ENCODE peak calls at places on chromosomes 13 and 19, in six cellular contexts. K is endothelial cell of umbilical vein, B is A549, E is stomach, R is right lobe of liver, Z is tibial artery. N is an unnamed sample.

GRCh38 chr19:50419022-50419579 is 363 bp downstream of the SPIB start:
- DNase-seq in K (no peak), Z (no peak), R (no peak), E (no peak), B (no peak), N (no peak)

GRCh38 chr19:11067356-11068113 is 21.7 kb upstream of the LDLR start:
- DNase-seq in B (no peak), E (no peak), R (no peak), Z (no peak), K (no peak), N (no peak)

GRCh38 chr13:55571237-55571867 is 1569.4 kb upstream of the PRR20A start:
- DNase-seq in B (no peak), K (no peak), Z (no peak), R (no peak), E (no peak), N (no peak)

GRCh38 chr13:41811588-41812021 is 149.3 kb downstream of the VWA8 start:
- DNase-seq in B (no peak), R (no peak), E (no peak), Z (no peak), K (no peak), N (no peak)

GRCh38 chr13:73370066-73370465 is 311.3 kb downstream of the KLF5 start:
- DNase-seq in R (no peak), Z (no peak), K (no peak), E (no peak), B (no peak), N (no peak)

GRCh38 chr19:7550987-7551761 is 15.7 kb downstream of the PNPLA6 start:
- DNase-seq in K (peak; percentile 35), R (peak; percentile 77), B (peak; percentile 62), E (peak; percentile 85), Z (peak; percentile 41), N (peak; percentile 88)

GRCh38 chr13:66508153-66508909 is 721.8 kb downstream of the PCDH9 start:
- DNase-seq in E (no peak), K (no peak), Z (no peak), B (no peak), R (no peak), N (no peak)

GRCh38 chr19:797528-798414 is 519 bp downstream of the PTBP1 start:
- DNase-seq in E (peak; percentile 93), B (peak; percentile 91), Z (peak; percentile 80), R (peak; percentile 93), K (peak; percentile 80), N (peak; percentile 88)

GRCh38 chr19:35549174-35549788 is 3.9 kb downstream of the TMEM147 start:
- DNase-seq in Z (no peak), K (peak; percentile 48), R (peak; percentile 63), E (peak; percentile 63), B (peak; percentile 88), N (peak; percentile 67)

GRCh38 chr13:98500963-98501421 is 75.9 kb downstream of the STK24 start:
- DNase-seq in B (no peak), E (no peak), Z (no peak), R (no peak), K (no peak), N (no peak)

GRCh38 chr19:778910-779653 is 18.2 kb upstream of the PTBP1 start:
- DNase-seq in K (peak; percentile 55), E (no peak), R (peak; percentile 70), B (peak; percentile 92), Z (peak; percentile 81), N (peak; percentile 72)

GRCh38 chr13:45339867-45340266 is 1.1 kb downstream of the TPT1 start:
- DNase-seq in E (no peak), K (no peak), Z (no peak), B (no peak), R (no peak), N (no peak)

GRCh38 chr19:55230329-55230728 is 1.8 kb upstream of the TMEM86B start:
- DNase-seq in Z (no peak), B (no peak), E (no peak), K (no peak), R (no peak), N (no peak)

GRCh38 chr13:41327994-41328778 is 17.1 kb downstream of the NAA16 start:
- DNase-seq in B (no peak), R (no peak), E (no peak), K (peak; percentile 39), Z (no peak), N (no peak)

GRCh38 chr13:104816716-104817115 is 1718.7 kb downstream of the EFNB2 start:
- DNase-seq in E (no peak), K (no peak), Z (no peak), R (no peak), B (no peak), N (no peak)

GRCh38 chr19:38142176-38143035 is 81.6 kb downstream of the DPF1 start:
- DNase-seq in E (peak; percentile 34), R (no peak), Z (peak; percentile 55), K (peak; percentile 37), B (peak; percentile 81), N (no peak)

GRCh38 chr19:51627491-51628138 is 2.6 kb downstream of the SIGLEC5 start:
- DNase-seq in R (no peak), B (no peak), Z (no peak), K (no peak), E (no peak), N (no peak)

GRCh38 chr19:5624154-5624663 is 1.3 kb downstream of the SAFB start:
- DNase-seq in R (peak; percentile 68), E (peak; percentile 69), B (no peak), Z (peak; percentile 55), K (peak; percentile 59), N (peak; percentile 42)

GRCh38 chr19:41892173-41892902 is 9.4 kb downstream of the ARHGEF1 start:
- DNase-seq in R (no peak), K (no peak), E (no peak), Z (no peak), B (no peak), N (no peak)
- H3K4me1 ChIP-seq in R (no peaks in the 10 kb centered on the region), K (peaks cover under 1% of the 10 kb centered on the region), E (peaks cover 21% of the 10 kb centered on the region), Z (no peaks in the 10 kb centered on the region), B (peaks cover 17% of the 10 kb centered on the region), N (peaks cover 6% of the 10 kb centered on the region)

DNA sequence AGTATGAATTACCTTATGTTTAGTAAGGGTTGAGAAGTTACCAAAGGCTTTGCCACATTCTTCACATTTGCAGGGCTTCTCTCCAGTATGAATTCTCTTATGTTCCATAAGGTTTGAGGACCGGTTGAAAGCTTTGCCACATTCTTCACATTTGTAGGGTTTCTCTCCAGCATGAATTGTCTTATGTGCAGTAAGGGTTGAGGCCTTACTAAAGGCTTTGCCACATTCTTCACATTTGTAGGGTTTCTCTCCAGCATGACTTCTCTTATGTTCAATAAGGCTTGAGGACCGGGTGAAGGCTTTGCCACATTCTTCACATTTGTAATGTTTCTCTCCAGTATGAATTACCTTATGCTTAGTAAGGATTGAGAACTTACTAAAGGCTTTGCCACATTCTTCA is 26.7 kb downstream of the ZNF728 start:
- DNase-seq in E (no peak), R (no peak), B (no peak), K (no peak), Z (no peak), N (no peak)
- H3K9me3 ChIP-seq in E (peaks cover 95% of the 10 kb centered on the region), R (peaks cover 28% of the 10 kb centered on the region), B (peaks cover 64% of the 10 kb centered on the region), K (peaks cover 4% of the 10 kb centered on the region), Z (peaks cover 96% of the 10 kb centered on the region), N (peaks cover 6% of the 10 kb centered on the region)

DNA sequence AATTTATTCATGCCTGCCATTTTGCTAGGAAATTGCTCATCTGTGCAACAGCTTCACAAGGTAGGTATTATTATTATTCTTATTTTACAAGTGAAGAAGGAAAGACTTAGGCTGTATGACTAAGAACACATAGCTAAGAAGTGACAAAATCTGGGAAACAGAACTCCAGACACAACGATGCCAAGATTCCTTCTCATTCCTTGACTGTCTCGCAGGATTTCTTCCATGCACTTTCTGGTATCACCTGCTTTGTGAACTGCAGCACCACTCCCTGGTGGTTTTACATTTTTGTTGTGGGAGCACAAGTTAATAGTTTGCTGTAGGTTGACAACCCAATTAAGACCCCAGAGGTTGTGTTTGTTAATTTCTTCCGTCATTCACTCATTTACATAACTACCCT is 188.5 kb downstream of the LACC1 start:
- DNase-seq in K (no peak), B (no peak), E (no peak), Z (no peak), R (no peak), N (no peak)
- TF ChIP-seq CTCF in K (no peak), B (no peak), E (no peak), Z (no peak), R (no peak), N (no peak)

GRCh38 chr19:3454656-3455392 is 25.5 kb downstream of the SMIM24 start:
- DNase-seq in E (no peak), R (no peak), Z (no peak), K (no peak), B (no peak), N (no peak)

GRCh38 chr19:3450796-3451411 is 29.4 kb downstream of the SMIM24 start:
- DNase-seq in K (peak; percentile 99), B (peak; percentile 98), Z (peak; percentile 91), E (peak; percentile 34), R (no peak), N (peak; percentile 60)

GRCh38 chr19:3453840-3454239 is 26.5 kb downstream of the SMIM24 start:
- DNase-seq in B (no peak), R (no peak), K (no peak), E (no peak), Z (no peak), N (no peak)

GRCh38 chr19:3451451-3451866 is 28.9 kb downstream of the SMIM24 start:
- DNase-seq in K (no peak), E (no peak), B (peak; percentile 76), Z (no peak), R (no peak), N (no peak)

GRCh38 chr19:3452456-3453068 is 27.8 kb downstream of the SMIM24 start:
- DNase-seq in E (no peak), K (no peak), Z (no peak), R (no peak), B (no peak), N (no peak)
- H3K4me1 ChIP-seq in E (peaks cover 37% of the 10 kb centered on the region), K (peaks cover 12% of the 10 kb centered on the region), Z (peaks cover 38% of the 10 kb centered on the region), R (peaks cover 12% of the 10 kb centered on the region), B (peaks cover 42% of the 10 kb centered on the region), N (peaks cover 2% of the 10 kb centered on the region)

GRCh38 chr13:109610517-109610916 is 175.9 kb downstream of the IRS2 start:
- DNase-seq in K (no peak), R (peak; percentile 59), B (peak; percentile 31), Z (peak; percentile 36), E (peak; percentile 48), N (peak; percentile 32)
- H3K9me3 ChIP-seq in K (peaks cover 2% of the 10 kb centered on the region), R (no peaks in the 10 kb centered on the region), B (no peaks in the 10 kb centered on the region), Z (no peaks in the 10 kb centered on the region), E (no peaks in the 10 kb centered on the region), N (no peaks in the 10 kb centered on the region)

GRCh38 chr13:44281252-44282000 is 92.2 kb upstream of the SERP2 start:
- DNase-seq in Z (no peak), K (no peak), R (peak; percentile 65), E (peak; percentile 47), B (no peak), N (no peak)
- TF ChIP-seq CTCF in Z (no peak), K (no peak), R (no peak), E (no peak), B (no peak), N (no peak)

N was measured in lung.